ENCODE peak calls at places on chromosomes 13 and 19, in five cellular contexts. One of them, this sample, is unnamed.

GRCh38 chr13:82747331-82747730 is 1134.9 kb downstream of the SLITRK1 start:
- DNase-seq in activated CD4-positive, alpha-beta T cell treated with anti-CD3 and anti-CD28 coated beads for 4 hours: no peak
- DNase-seq in GM23248: peak; percentile 35
- DNase-seq in HFFc6: peak; percentile 8
- DNase-seq in RPMI7951: no peak
- DNase-seq in this sample: peak; percentile 28

GRCh38 chr19:41879670-41880328 is 2.7 kb downstream of the CD79A start:
- DNase-seq in RPMI7951: no peak
- DNase-seq in HFFc6: no peak
- DNase-seq in activated CD4-positive, alpha-beta T cell treated with anti-CD3 and anti-CD28 coated beads for 4 hours: no peak
- DNase-seq in GM23248: no peak
- DNase-seq in this sample: no peak

GRCh38 chr13:54018485-54018884 is 989.9 kb downstream of the OLFM4 start:
- DNase-seq in HFFc6: no peak
- DNase-seq in RPMI7951: no peak
- DNase-seq in activated CD4-positive, alpha-beta T cell treated with anti-CD3 and anti-CD28 coated beads for 4 hours: no peak
- DNase-seq in GM23248: no peak
- DNase-seq in this sample: no peak

GRCh38 chr19:47839913-47840312 is 18.2 kb downstream of the CRX start:
- DNase-seq in RPMI7951: no peak
- DNase-seq in activated CD4-positive, alpha-beta T cell treated with anti-CD3 and anti-CD28 coated beads for 4 hours: no peak
- DNase-seq in GM23248: peak; percentile 14
- DNase-seq in HFFc6: no peak
- DNase-seq in this sample: peak; percentile 11

GRCh38 chr19:30906871-30907270 is 442.4 kb downstream of the TSHZ3 start:
- DNase-seq in RPMI7951: no peak
- DNase-seq in GM23248: no peak
- DNase-seq in HFFc6: no peak
- DNase-seq in activated CD4-positive, alpha-beta T cell treated with anti-CD3 and anti-CD28 coated beads for 4 hours: no peak
- DNase-seq in this sample: no peak

GRCh38 chr13:40794414-40795368 is 5.3 kb downstream of the SLC25A15 start:
- DNase-seq in HFFc6: no peak
- DNase-seq in RPMI7951: no peak
- DNase-seq in activated CD4-positive, alpha-beta T cell treated with anti-CD3 and anti-CD28 coated beads for 4 hours: no peak
- DNase-seq in GM23248: no peak
- DNase-seq in this sample: no peak

GRCh38 chr13:80551650-80552497 is 210.9 kb upstream of the SPRY2 start:
- DNase-seq in GM23248: no peak
- DNase-seq in RPMI7951: no peak
- DNase-seq in activated CD4-positive, alpha-beta T cell treated with anti-CD3 and anti-CD28 coated beads for 4 hours: no peak
- DNase-seq in HFFc6: no peak
- DNase-seq in this sample: no peak

GRCh38 chr19:958967-959685 is 25.0 kb upstream of the WDR18 start:
- DNase-seq in RPMI7951: peak; percentile 47
- DNase-seq in activated CD4-positive, alpha-beta T cell treated with anti-CD3 and anti-CD28 coated beads for 4 hours: peak; percentile 53
- DNase-seq in GM23248: peak; percentile 67
- DNase-seq in HFFc6: peak; percentile 51
- DNase-seq in this sample: no peak

GRCh38 chr13:44171861-44172260 is 201.8 kb upstream of the SERP2 start:
- DNase-seq in activated CD4-positive, alpha-beta T cell treated with anti-CD3 and anti-CD28 coated beads for 4 hours: no peak
- DNase-seq in HFFc6: no peak
- DNase-seq in RPMI7951: no peak
- DNase-seq in GM23248: no peak
- DNase-seq in this sample: no peak

GRCh38 chr13:42039946-42040729 is 8.3 kb upstream of the DGKH start:
- DNase-seq in GM23248: peak; percentile 91
- DNase-seq in HFFc6: peak; percentile 83
- DNase-seq in activated CD4-positive, alpha-beta T cell treated with anti-CD3 and anti-CD28 coated beads for 4 hours: peak; percentile 94
- DNase-seq in RPMI7951: peak; percentile 85
- DNase-seq in this sample: peak; percentile 89

GRCh38 chr19:5762608-5763217 is 21.8 kb downstream of the PRR22 start:
- DNase-seq in activated CD4-positive, alpha-beta T cell treated with anti-CD3 and anti-CD28 coated beads for 4 hours: no peak
- DNase-seq in RPMI7951: no peak
- DNase-seq in HFFc6: no peak
- DNase-seq in GM23248: no peak
- DNase-seq in this sample: no peak

This sample was measured in myocyte.